ENCODE peak calls at places on chromosomes 4 and X, in four cellular contexts. One of them, this sample, is unnamed.
A peak's percentile ranks its signal among the peaks of the same experiment; 100 is the strongest.

GRCh38 chrX:23008431-23009099 is 8.8 kb downstream of the DDX53 start:
- DNase-seq in HepG2: peak; percentile 1
- DNase-seq in K562: peak; percentile 20
- DNase-seq in SK-N-SH: peak; percentile 20
- DNase-seq in this sample: no peak

GRCh38 chr4:187276786-187277408 is 553.2 kb upstream of the FAT1 start:
- DNase-seq in K562: no peak
- DNase-seq in HepG2: no peak
- DNase-seq in SK-N-SH: no peak
- DNase-seq in this sample: no peak

GRCh38 chrX:45784590-45784989 is 583.9 kb upstream of the DIPK2B start:
- DNase-seq in HepG2: no peak
- DNase-seq in SK-N-SH: no peak
- DNase-seq in K562: no peak
- DNase-seq in this sample: no peak

GRCh38 chr4:186691396-186691795 is 32.3 kb downstream of the FAT1 start:
- DNase-seq in HepG2: no peak
- DNase-seq in SK-N-SH: no peak
- DNase-seq in K562: no peak
- DNase-seq in this sample: no peak

GRCh38 chr4:54661686-54662085 is 3.9 kb downstream of the KIT start:
- DNase-seq in HepG2: no peak
- DNase-seq in K562: no peak
- DNase-seq in SK-N-SH: no peak
- DNase-seq in this sample: no peak

GRCh38 chr4:28436191-28437080 is 1575.8 kb downstream of the STIM2 start:
- DNase-seq in HepG2: no peak
- DNase-seq in SK-N-SH: no peak
- DNase-seq in K562: no peak
- DNase-seq in this sample: no peak

GRCh38 chr4:15144249-15144966 is 142.1 kb downstream of the CPEB2 start:
- DNase-seq in SK-N-SH: no peak
- DNase-seq in HepG2: no peak
- DNase-seq in K562: no peak
- DNase-seq in this sample: no peak

GRCh38 chr4:90842960-90843359 is 715.8 kb downstream of the CCSER1 start:
- DNase-seq in HepG2: peak; percentile 85
- DNase-seq in K562: no peak
- DNase-seq in SK-N-SH: no peak
- DNase-seq in this sample: no peak

GRCh38 chr4:84582988-84583870 is at the start of gene CDS1:
- DNase-seq in HepG2: no peak
- DNase-seq in SK-N-SH: peak; percentile 66
- DNase-seq in K562: peak; percentile 18
- DNase-seq in this sample: peak; percentile 54

GRCh38 chr4:128549636-128550035 is 259.9 kb upstream of the JADE1 start:
- DNase-seq in K562: no peak
- DNase-seq in SK-N-SH: no peak
- DNase-seq in HepG2: no peak
- DNase-seq in this sample: no peak

GRCh38 chr4:176794151-176794550 is 1.4 kb upstream of the VEGFC start:
- DNase-seq in K562: no peak
- DNase-seq in SK-N-SH: no peak
- DNase-seq in HepG2: no peak
- DNase-seq in this sample: no peak

GRCh38 chrX:68681443-68681941 is 34.0 kb downstream of the STARD8 start:
- DNase-seq in HepG2: no peak
- DNase-seq in SK-N-SH: no peak
- DNase-seq in K562: no peak
- DNase-seq in this sample: no peak

GRCh38 chrX:7330971-7331746 is 183.2 kb upstream of the PUDP start:
- DNase-seq in SK-N-SH: no peak
- DNase-seq in K562: no peak
- DNase-seq in HepG2: no peak
- DNase-seq in this sample: no peak

GRCh38 chr4:38190717-38191178 is 230.6 kb downstream of the PTTG2 start:
- DNase-seq in K562: no peak
- DNase-seq in HepG2: no peak
- DNase-seq in SK-N-SH: peak; percentile 36
- DNase-seq in this sample: no peak

GRCh38 chr4:136150046-136150445 is 1382.2 kb downstream of the PCDH18 start:
- DNase-seq in HepG2: no peak
- DNase-seq in SK-N-SH: no peak
- DNase-seq in K562: no peak
- DNase-seq in this sample: no peak

GRCh38 chr4:8280876-8281440 is 11.4 kb downstream of the HTRA3 start:
- DNase-seq in SK-N-SH: no peak
- DNase-seq in K562: no peak
- DNase-seq in HepG2: no peak
- DNase-seq in this sample: no peak

GRCh38 chr4:1385373-1386340 is 20.6 kb downstream of the NKX1-1 start:
- DNase-seq in SK-N-SH: no peak
- DNase-seq in HepG2: no peak
- DNase-seq in K562: no peak
- DNase-seq in this sample: peak; percentile 6

GRCh38 chrX:110286126-110286525 is 31.8 kb downstream of the AMMECR1 start:
- DNase-seq in HepG2: no peak
- DNase-seq in K562: no peak
- DNase-seq in SK-N-SH: no peak
- DNase-seq in this sample: no peak

GRCh38 chr4:83964996-83965541 is 429.2 kb downstream of the GPAT3 start:
- DNase-seq in K562: peak; percentile 20
- DNase-seq in HepG2: no peak
- DNase-seq in SK-N-SH: no peak
- DNase-seq in this sample: no peak

GRCh38 chrX:65300104-65300809 is 234.3 kb downstream of the LAS1L start:
- DNase-seq in HepG2: peak; percentile 0
- DNase-seq in SK-N-SH: no peak
- DNase-seq in K562: no peak
- DNase-seq in this sample: peak; percentile 59
- TF ChIP-seq FOXJ3 in HepG2: no peak
- TF ChIP-seq FOXJ3 in SK-N-SH: no peak
- TF ChIP-seq FOXJ3 in K562: no peak
- TF ChIP-seq FOXJ3 in this sample: no peak

GRCh38 chr4:185120631-185120946 is 22.5 kb upstream of the SLC25A4 start:
- DNase-seq in SK-N-SH: no peak
- DNase-seq in HepG2: no peak
- DNase-seq in K562: peak; percentile 31
- DNase-seq in this sample: no peak
- TF ChIP-seq FOXJ3 in SK-N-SH: no peak
- TF ChIP-seq FOXJ3 in HepG2: no peak
- TF ChIP-seq FOXJ3 in K562: no peak
- TF ChIP-seq FOXJ3 in this sample: no peak

GRCh38 chr4:87527446-87528240 is 1.5 kb downstream of the SPARCL1 start:
- DNase-seq in K562: no peak
- DNase-seq in SK-N-SH: no peak
- DNase-seq in HepG2: no peak
- DNase-seq in this sample: no peak

GRCh38 chr4:87530868-87531267 is 1.7 kb upstream of the SPARCL1 start:
- DNase-seq in HepG2: no peak
- DNase-seq in K562: no peak
- DNase-seq in SK-N-SH: no peak
- DNase-seq in this sample: no peak

GRCh38 chr4:87532109-87532508 is 2.9 kb upstream of the SPARCL1 start:
- DNase-seq in HepG2: no peak
- DNase-seq in K562: no peak
- DNase-seq in SK-N-SH: no peak
- DNase-seq in this sample: no peak

GRCh38 chr4:87529187-87529586 is at the start of gene SPARCL1:
- DNase-seq in SK-N-SH: no peak
- DNase-seq in K562: no peak
- DNase-seq in HepG2: no peak
- DNase-seq in this sample: no peak

GRCh38 chr4:87532907-87533306 is 3.7 kb upstream of the SPARCL1 start:
- DNase-seq in SK-N-SH: no peak
- DNase-seq in HepG2: no peak
- DNase-seq in K562: no peak
- DNase-seq in this sample: no peak
- TF ChIP-seq FOXJ3 in SK-N-SH: no peak
- TF ChIP-seq FOXJ3 in HepG2: no peak
- TF ChIP-seq FOXJ3 in K562: no peak
- TF ChIP-seq FOXJ3 in this sample: no peak

GRCh38 chr4:4388418-4388817 is 1.5 kb downstream of the NSG1 start:
- DNase-seq in SK-N-SH: no peak
- DNase-seq in K562: no peak
- DNase-seq in HepG2: no peak
- DNase-seq in this sample: no peak
- TF ChIP-seq FOXJ3 in SK-N-SH: no peak
- TF ChIP-seq FOXJ3 in K562: no peak
- TF ChIP-seq FOXJ3 in HepG2: no peak
- TF ChIP-seq FOXJ3 in this sample: no peak

DNA sequence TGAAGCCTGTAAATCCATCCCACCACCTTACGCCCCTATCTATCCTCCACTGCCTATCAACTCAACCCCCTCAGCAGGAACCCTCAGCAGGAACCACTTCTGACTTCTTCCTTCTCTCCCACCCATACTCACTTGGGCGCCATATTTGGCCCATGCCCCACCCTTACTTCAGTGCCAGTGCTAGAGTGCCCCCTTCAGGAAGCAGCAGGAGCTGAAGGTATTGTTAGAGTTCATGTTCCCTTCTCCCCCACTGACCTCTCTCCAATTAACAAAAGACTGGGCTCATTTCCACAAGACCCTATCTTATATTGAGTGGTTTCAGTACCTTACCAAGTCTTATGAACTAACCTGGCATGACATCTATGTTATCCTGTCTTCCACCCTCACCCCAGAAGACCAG is 363.1 kb upstream of the SLIT2 start:
- DNase-seq in K562: no peak
- DNase-seq in HepG2: no peak
- DNase-seq in SK-N-SH: no peak
- DNase-seq in this sample: no peak
- TF ChIP-seq FOXJ3 in K562: no peak
- TF ChIP-seq FOXJ3 in HepG2: no peak
- TF ChIP-seq FOXJ3 in SK-N-SH: no peak
- TF ChIP-seq FOXJ3 in this sample: no peak

GRCh38 chr4:183842134-183842838 is 62.8 kb upstream of the STOX2 start:
- DNase-seq in SK-N-SH: no peak
- DNase-seq in K562: no peak
- DNase-seq in HepG2: no peak
- DNase-seq in this sample: no peak

GRCh38 chr4:183837222-183837621 is 67.9 kb upstream of the STOX2 start:
- DNase-seq in SK-N-SH: no peak
- DNase-seq in K562: no peak
- DNase-seq in HepG2: no peak
- DNase-seq in this sample: no peak

GRCh38 chr4:183841001-183841400 is 64.1 kb upstream of the STOX2 start:
- DNase-seq in K562: no peak
- DNase-seq in HepG2: no peak
- DNase-seq in SK-N-SH: no peak
- DNase-seq in this sample: no peak

GRCh38 chr4:183840311-183840710 is 64.8 kb upstream of the STOX2 start:
- DNase-seq in HepG2: peak; percentile 60
- DNase-seq in K562: peak; percentile 78
- DNase-seq in SK-N-SH: peak; percentile 77
- DNase-seq in this sample: peak; percentile 84

DNA sequence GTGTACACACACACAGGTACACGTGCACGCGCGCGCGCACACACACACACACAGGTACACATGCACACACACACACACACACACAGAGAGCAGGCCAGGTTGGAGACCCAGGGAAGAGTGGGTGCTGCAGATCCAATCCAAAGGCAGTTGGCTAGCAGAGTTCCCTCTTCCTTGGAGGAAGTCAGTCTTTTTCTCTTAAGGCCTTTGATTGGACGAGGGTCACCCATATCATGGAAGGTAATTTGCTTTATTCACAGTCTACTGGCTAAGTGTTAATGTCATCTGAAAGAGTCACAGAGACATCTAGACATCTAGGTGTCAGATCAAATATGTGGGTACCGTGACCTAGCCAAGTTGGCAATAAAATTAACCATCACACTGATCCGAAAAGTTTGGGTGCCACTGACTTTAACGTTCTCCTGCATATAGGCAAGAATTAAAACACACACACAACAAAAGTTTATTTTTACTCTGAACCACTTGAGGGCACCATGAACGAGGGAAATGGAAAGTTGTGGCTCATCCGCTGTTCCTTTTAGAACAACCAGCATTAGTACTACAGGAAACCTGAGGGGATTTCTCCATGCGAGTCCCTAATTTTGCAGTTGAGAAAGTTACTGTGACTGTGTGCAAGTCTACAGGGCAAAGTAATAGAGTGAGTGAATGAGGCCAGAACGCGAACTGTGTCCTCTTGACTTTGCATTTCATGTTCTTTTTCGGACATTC is 66.0 kb upstream of the STOX2 start:
- DNase-seq in K562: peak; percentile 6
- DNase-seq in SK-N-SH: peak; percentile 56
- DNase-seq in HepG2: no peak
- DNase-seq in this sample: no peak
- TF ChIP-seq FOXJ3 in K562: no peak
- TF ChIP-seq FOXJ3 in SK-N-SH: no peak
- TF ChIP-seq FOXJ3 in HepG2: no peak
- TF ChIP-seq FOXJ3 in this sample: no peak

GRCh38 chr4:183517781-183518180 is 12.9 kb downstream of the ING2 start:
- DNase-seq in SK-N-SH: no peak
- DNase-seq in K562: no peak
- DNase-seq in HepG2: no peak
- DNase-seq in this sample: no peak

GRCh38 chr4:183527326-183527725 is 22.5 kb downstream of the ING2 start:
- DNase-seq in K562: no peak
- DNase-seq in HepG2: no peak
- DNase-seq in SK-N-SH: no peak
- DNase-seq in this sample: no peak

GRCh38 chr4:183522821-183523220 is 18.0 kb downstream of the ING2 start:
- DNase-seq in HepG2: no peak
- DNase-seq in SK-N-SH: no peak
- DNase-seq in K562: no peak
- DNase-seq in this sample: no peak
- TF ChIP-seq FOXJ3 in HepG2: no peak
- TF ChIP-seq FOXJ3 in SK-N-SH: no peak
- TF ChIP-seq FOXJ3 in K562: no peak
- TF ChIP-seq FOXJ3 in this sample: no peak

GRCh38 chr4:85761803-85762202 is 286.9 kb downstream of the ARHGAP24 start:
- DNase-seq in K562: no peak
- DNase-seq in SK-N-SH: no peak
- DNase-seq in HepG2: no peak
- DNase-seq in this sample: no peak

GRCh38 chr4:85755285-85755684 is 280.3 kb downstream of the ARHGAP24 start:
- DNase-seq in HepG2: no peak
- DNase-seq in SK-N-SH: no peak
- DNase-seq in K562: no peak
- DNase-seq in this sample: no peak

GRCh38 chr4:85759392-85759791 is 284.4 kb downstream of the ARHGAP24 start:
- DNase-seq in HepG2: no peak
- DNase-seq in SK-N-SH: no peak
- DNase-seq in K562: no peak
- DNase-seq in this sample: no peak

GRCh38 chr4:85760521-85760920 is 285.6 kb downstream of the ARHGAP24 start:
- DNase-seq in HepG2: no peak
- DNase-seq in K562: no peak
- DNase-seq in SK-N-SH: no peak
- DNase-seq in this sample: no peak

DNA sequence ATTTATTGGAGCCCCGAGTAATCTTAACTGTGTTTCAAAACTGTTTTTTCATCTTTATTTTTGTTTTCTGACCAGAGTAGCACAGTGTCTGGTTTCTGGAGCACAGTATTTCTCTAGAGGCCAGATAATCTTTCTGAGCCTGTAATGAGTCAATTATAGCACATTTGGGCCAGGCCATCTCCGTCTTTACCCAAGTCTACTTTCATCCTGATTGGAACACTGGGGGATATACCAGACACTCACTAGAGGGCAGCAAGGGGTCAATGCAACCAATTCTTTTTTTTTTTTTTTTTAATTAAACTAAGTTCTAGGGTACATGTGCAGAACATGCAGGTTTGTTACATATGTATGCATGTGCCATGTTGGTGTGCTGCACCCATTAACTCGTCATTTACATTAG is 282.0 kb downstream of the ARHGAP24 start:
- DNase-seq in K562: peak; percentile 25
- DNase-seq in HepG2: no peak
- DNase-seq in SK-N-SH: peak; percentile 7
- DNase-seq in this sample: peak; percentile 16
- TF ChIP-seq FOXJ3 in K562: no peak
- TF ChIP-seq FOXJ3 in HepG2: no peak
- TF ChIP-seq FOXJ3 in SK-N-SH: no peak
- TF ChIP-seq FOXJ3 in this sample: no peak

This sample was measured in WTC11.